ENCODE peak calls at places on chromosomes 3 and 15, in eight cellular contexts. P is Ammon's horn; I is iPS-NIHi11; V is stimulated activated naive CD4-positive, alpha-beta T cell treated with Interleukin-2 at 50 U/mL for 16 hours; X is right cardiac atrium; Y is EH; Z is heart right ventricle; U is WTC11. F is an unnamed sample.

GRCh38 chr15:77419050-77419835 is 661 bp downstream of the PEAK1 start:
- DNase-seq in P (peak; percentile 18), I (peak; percentile 58), V (peak; percentile 48), X (peak; percentile 52), Y (peak; percentile 78), Z (peak; percentile 51), U (peak; percentile 60), F (peak; percentile 63)

GRCh38 chr15:87667643-87668042 is 588.9 kb downstream of the NTRK3 start:
- DNase-seq in P (no peak), I (no peak), V (no peak), X (no peak), Y (no peak), Z (no peak), U (no peak), F (no peak)

GRCh38 chr3:82055792-82056191 is 294.3 kb upstream of the GBE1 start:
- DNase-seq in P (no peak), I (peak; percentile 10), V (no peak), X (no peak), Y (no peak), Z (no peak), U (no peak), F (no peak)

GRCh38 chr15:83739629-83740028 is 85.7 kb downstream of the ADAMTSL3 start:
- DNase-seq in P (no peak), I (no peak), V (no peak), X (no peak), Y (no peak), Z (no peak), U (no peak), F (no peak)

GRCh38 chr15:83064859-83065258 is 2.2 kb downstream of the BTBD1 start:
- DNase-seq in P (no peak), I (no peak), V (no peak), X (no peak), Y (peak; percentile 28), Z (no peak), U (no peak), F (no peak)

GRCh38 chr3:170307998-170308398 is 49.5 kb upstream of the SKIL start:
- DNase-seq in P (no peak), I (no peak), V (no peak), X (no peak), Y (peak; percentile 29), Z (no peak), U (no peak), F (no peak)

GRCh38 chr3:179174316-179174715 is 26.2 kb downstream of the PIK3CA start:
- DNase-seq in P (no peak), I (no peak), V (no peak), X (no peak), Y (no peak), Z (no peak), U (no peak), F (peak; percentile 36)

GRCh38 chr3:98556164-98557130 is 24.7 kb downstream of the GPR15 start:
- DNase-seq in P (no peak), I (no peak), V (peak; percentile 81), X (no peak), Y (no peak), Z (no peak), U (no peak), F (peak; percentile 43)

GRCh38 chr15:56369234-56369633 is 4.0 kb downstream of the TEX9 start:
- DNase-seq in P (no peak), I (no peak), V (no peak), X (no peak), Y (no peak), Z (no peak), U (no peak), F (no peak)

GRCh38 chr15:28900892-28901586 is 15.3 kb downstream of the APBA2 start:
- DNase-seq in P (no peak), I (no peak), V (no peak), X (no peak), Y (no peak), Z (no peak), U (no peak), F (no peak)

GRCh38 chr3:36763850-36764703 is at the start of gene DCLK3:
- DNase-seq in P (peak; percentile 29), I (peak; percentile 71), V (no peak), X (peak; percentile 19), Y (no peak), Z (no peak), U (peak; percentile 54), F (peak; percentile 26)

GRCh38 chr15:50798684-50799083 is 33.2 kb upstream of the SPPL2A start:
- DNase-seq in P (no peak), I (no peak), V (no peak), X (no peak), Y (peak; percentile 10), Z (no peak), U (no peak), F (no peak)

GRCh38 chr3:14243782-14244181 is 65.2 kb downstream of the LSM3 start:
- DNase-seq in P (no peak), I (no peak), V (no peak), X (no peak), Y (no peak), Z (no peak), U (no peak), F (no peak)

GRCh38 chr15:29208352-29208751 is 61.3 kb downstream of the NSMCE3 start:
- DNase-seq in P (peak; percentile 55), I (no peak), V (no peak), X (no peak), Y (peak; percentile 6), Z (no peak), U (no peak), F (no peak)

GRCh38 chr3:117144832-117145231 is 435.3 kb downstream of the TUSC7 start:
- DNase-seq in P (peak; percentile 59), I (no peak), V (no peak), X (no peak), Y (peak; percentile 30), Z (no peak), U (no peak), F (no peak)

GRCh38 chr3:12822725-12823373 is 18.5 kb downstream of the RPL32 start:
- DNase-seq in P (no peak), I (no peak), V (no peak), X (no peak), Y (no peak), Z (no peak), U (no peak), F (no peak)

GRCh38 chr3:145094355-145094941 is 1066.5 kb downstream of the PLOD2 start:
- DNase-seq in P (peak; percentile 19), I (peak; percentile 55), V (no peak), X (no peak), Y (peak; percentile 13), Z (no peak), U (no peak), F (peak; percentile 16)

GRCh38 chr15:45794768-45795486 is 160.1 kb downstream of the SQOR start:
- DNase-seq in P (no peak), I (no peak), V (no peak), X (no peak), Y (no peak), Z (no peak), U (no peak), F (no peak)

GRCh38 chr3:40086890-40087884 is 222.3 kb upstream of the EIF1B start:
- DNase-seq in P (no peak), I (no peak), V (no peak), X (no peak), Y (peak; percentile 21), Z (no peak), U (no peak), F (no peak)

GRCh38 chr3:195899701-195900425 is 8.5 kb downstream of the TNK2 start:
- DNase-seq in P (no peak), I (no peak), V (no peak), X (peak; percentile 5), Y (no peak), Z (no peak), U (no peak), F (no peak)

GRCh38 chr3:12483364-12483763 is 916 bp upstream of the TSEN2 start:
- DNase-seq in P (peak; percentile 43), I (no peak), V (no peak), X (no peak), Y (peak; percentile 22), Z (no peak), U (no peak), F (no peak)

GRCh38 chr3:14248849-14249523 is 70.4 kb downstream of the LSM3 start:
- DNase-seq in P (peak; percentile 54), I (no peak), V (no peak), X (no peak), Y (peak; percentile 77), Z (no peak), U (no peak), F (no peak)

GRCh38 chr3:192991351-192991750 is 73.7 kb upstream of the MB21D2 start:
- DNase-seq in P (no peak), I (no peak), V (no peak), X (no peak), Y (no peak), Z (no peak), U (no peak), F (no peak)

GRCh38 chr15:63870403-63871209 is 36.9 kb upstream of the HERC1 start:
- DNase-seq in P (no peak), I (peak; percentile 91), V (no peak), X (peak; percentile 40), Y (peak; percentile 91), Z (peak; percentile 77), U (peak; percentile 65), F (no peak)

GRCh38 chr3:13850161-13850945 is 29.5 kb downstream of the WNT7A start:
- DNase-seq in P (no peak), I (peak; percentile 81), V (no peak), X (no peak), Y (peak; percentile 62), Z (no peak), U (peak; percentile 29), F (no peak)